ENCODE peak calls at places on chromosomes 11 and 22, in ten cellular contexts. Q, L, V, K, I, N, G, J, U and B are unnamed samples. For H3K27me3, the result is how much of the 10 kb centered on the place peaks cover.

GRCh38 chr11:75536786-75537629 is 11.3 kb upstream of the GDPD5 start:
- DNase-seq in N (no peak), U (no peak), Q (no peak), L (no peak), G (no peak), K (no peak), I (no peak), V (peak), J (no peak), B (no peak)

GRCh38 chr11:67457453-67457852 is 2.3 kb downstream of the CABP4 start:
- DNase-seq in I (no peak), L (no peak), G (no peak), J (no peak), V (no peak), N (no peak), Q (no peak), U (no peak), K (no peak), B (peak)

GRCh38 chr11:117606807-117607206 is 190.2 kb downstream of the DSCAML1 start:
- DNase-seq in J (no peak), K (no peak), N (no peak), Q (no peak), U (no peak), G (no peak), I (no peak), V (no peak), L (no peak), B (no peak)

GRCh38 chr11:17468094-17468493 is 8.6 kb downstream of the ABCC8 start:
- DNase-seq in J (no peak), N (no peak), G (no peak), V (no peak), U (no peak), I (no peak), Q (no peak), K (no peak), L (no peak), B (no peak)

GRCh38 chr22:46581580-46582244 is 38.5 kb upstream of the GRAMD4 start:
- DNase-seq in Q (peak), N (no peak), K (peak), U (no peak), G (no peak), V (no peak), I (no peak), L (no peak), J (no peak), B (peak)

GRCh38 chr11:61776561-61777075 is 15.8 kb downstream of the TMEM258 start:
- DNase-seq in K (peak), J (peak), V (peak), L (peak), Q (peak), G (peak), N (no peak), I (peak), U (peak), B (no peak)

GRCh38 chr11:70225629-70226582 is 22.8 kb downstream of the FADD start:
- DNase-seq in L (peak), U (no peak), N (no peak), V (no peak), I (no peak), J (no peak), G (no peak), Q (peak), K (peak), B (no peak)

GRCh38 chr11:61023086-61024035 is 51.9 kb downstream of the CD6 start:
- DNase-seq in K (no peak), V (no peak), U (no peak), G (no peak), I (no peak), N (no peak), Q (peak), L (peak), J (no peak), B (peak)

GRCh38 chr22:30397656-30398635 is 1.1 kb downstream of the SEC14L2 start:
- DNase-seq in V (no peak), Q (no peak), I (no peak), K (no peak), U (no peak), L (no peak), G (peak), N (no peak), J (no peak), B (no peak)

GRCh38 chr11:33802414-33802950 is 28.2 kb upstream of the FBXO3 start:
- DNase-seq in J (peak), U (peak), K (peak), Q (peak), V (peak), L (peak), I (peak), N (no peak), G (peak), B (peak)

GRCh38 chr11:126476256-126476970 is 120.9 kb downstream of the ST3GAL4 start:
- DNase-seq in V (no peak), L (no peak), G (peak), N (no peak), U (no peak), J (no peak), Q (no peak), I (no peak), K (no peak), B (no peak)

GRCh38 chr22:26751217-26751616 is 93.8 kb downstream of the MIAT start:
- DNase-seq in G (no peak), U (peak), K (no peak), N (no peak), J (no peak), L (no peak), I (no peak), V (peak), Q (no peak), B (no peak)

GRCh38 chr22:17910561-17911311 is 113.6 kb downstream of the MICAL3 start:
- DNase-seq in V (peak), Q (peak), K (peak), L (no peak), G (peak), N (no peak), U (no peak), I (peak), J (no peak), B (peak)

GRCh38 chr11:76735218-76735480 is 48.0 kb upstream of the TSKU start:
- DNase-seq in G (no peak), L (no peak), Q (no peak), J (no peak), N (no peak), V (peak), I (no peak), U (no peak), K (no peak), B (no peak)

GRCh38 chr11:2771758-2772466 is 72.1 kb upstream of the KCNQ1OT1 start:
- DNase-seq in J (no peak), V (no peak), I (peak), U (no peak), L (peak), K (no peak), Q (no peak), G (no peak), N (peak), B (peak)

GRCh38 chr11:77819921-77820564 is 479 bp downstream of the RSF1 start:
- DNase-seq in G (peak), Q (peak), V (peak), N (no peak), J (peak), I (peak), L (peak), K (peak), U (peak), B (peak)

GRCh38 chr11:33869511-33870422 is 22.1 kb downstream of the LMO2 start:
- DNase-seq in G (peak), U (no peak), L (no peak), I (no peak), V (peak), Q (peak), N (no peak), K (no peak), J (no peak), B (no peak)

GRCh38 chr11:76592025-76592914 is 78.3 kb downstream of the LRRC32 start:
- DNase-seq in U (no peak), Q (no peak), J (no peak), V (no peak), K (no peak), I (no peak), L (no peak), G (no peak), N (peak), B (no peak)

GRCh38 chr22:49623176-49623575 is 204.5 kb downstream of the BRD1 start:
- DNase-seq in Q (no peak), U (no peak), K (no peak), G (no peak), I (no peak), N (no peak), J (no peak), V (no peak), L (no peak), B (no peak)

GRCh38 chr11:123202155-123202714 is 7.2 kb upstream of the CLMP start:
- DNase-seq in Q (peak), L (no peak), V (no peak), I (no peak), N (no peak), G (peak), K (no peak), J (no peak), U (no peak), B (peak)

GRCh38 chr22:41078975-41079374 is 13.4 kb upstream of the EP300 start:
- DNase-seq in G (no peak), K (no peak), I (no peak), N (no peak), V (no peak), L (no peak), Q (no peak), U (no peak), J (no peak), B (no peak)

GRCh38 chr11:116112031-116112935 is 608.1 kb upstream of the CADM1 start:
- DNase-seq in N (no peak), J (no peak), Q (no peak), I (no peak), K (no peak), V (no peak), L (no peak), G (no peak), U (no peak), B (no peak)

GRCh38 chr11:19055905-19056304 is 4.6 kb downstream of the MRGPRX2 start:
- DNase-seq in Q (no peak), U (no peak), L (no peak), V (no peak), N (no peak), K (no peak), I (no peak), G (no peak), J (no peak), B (no peak)

GRCh38 chr22:44685384-44686056 is 16.5 kb upstream of the PRR5 start:
- DNase-seq in I (no peak), U (no peak), N (no peak), Q (peak), V (peak), J (no peak), L (peak), K (no peak), G (peak), B (no peak)

GRCh38 chr22:19429950-19430889 is 1.3 kb downstream of the HIRA start:
- DNase-seq in L (peak), N (no peak), Q (peak), K (no peak), U (no peak), V (peak), J (peak), I (peak), G (peak), B (no peak)

GRCh38 chr22:26045051-26045450 is 124.2 kb upstream of the SEZ6L start:
- DNase-seq in J (no peak), U (no peak), V (no peak), Q (no peak), K (no peak), G (no peak), I (no peak), L (no peak), N (no peak), B (no peak)

GRCh38 chr11:66429983-66430602 is 8.6 kb downstream of the MRPL11 start:
- DNase-seq in L (peak), J (peak), U (peak), Q (peak), K (peak), I (peak), N (peak), V (peak), G (peak), B (peak)

GRCh38 chr11:72587696-72588095 is 86.5 kb downstream of the PDE2A start:
- DNase-seq in K (no peak), Q (no peak), N (no peak), V (no peak), L (no peak), U (no peak), I (peak), G (no peak), J (no peak), B (peak)
- H3K27me3 ChIP-seq in K (under half), Q (half or more), N (half or more), V (under half), L (under half), U (half or more), I (under half), G (under half), J (under half), B (under half)

GRCh38 chr11:13831707-13832106 is 130.8 kb upstream of the SPON1 start:
- DNase-seq in Q (no peak), N (no peak), I (no peak), V (no peak), U (no peak), K (no peak), J (no peak), L (no peak), G (no peak), B (no peak)
- TF ChIP-seq EP300 in Q (no peak), N (no peak), I (no peak), V (no peak), U (no peak), K (no peak), J (no peak), L (no peak), G (no peak), B (no peak)

DNA sequence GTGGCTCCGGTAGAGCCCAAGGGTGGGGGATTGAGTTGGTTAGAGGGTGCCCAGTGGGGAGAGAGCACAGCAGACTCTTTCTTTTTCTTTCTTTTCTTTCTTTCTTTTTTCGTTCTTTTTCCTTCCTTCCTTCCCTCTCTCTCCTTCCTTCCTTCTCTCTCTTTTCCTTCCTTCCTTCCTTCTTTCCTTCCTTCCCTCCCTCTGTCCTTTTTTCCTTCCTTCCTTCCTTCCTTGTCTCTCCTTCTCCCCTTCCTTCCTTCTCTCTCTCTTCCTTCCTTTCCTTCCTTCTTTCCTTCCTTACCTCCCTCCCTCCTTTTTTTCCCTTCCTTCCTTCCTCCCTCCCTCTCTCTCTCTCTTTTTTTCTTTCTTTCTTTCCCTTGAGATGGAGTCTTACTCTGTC is 4.8 kb upstream of the ALX4 start:
- DNase-seq in N (no peak), Q (no peak), G (no peak), K (no peak), L (no peak), U (no peak), I (no peak), V (no peak), J (no peak), B (no peak)
- H3K27me3 ChIP-seq in N (half or more), Q (half or more), G (half or more), K (under half), L (half or more), U (half or more), I (under half), V (under half), J (under half), B (half or more)

DNA sequence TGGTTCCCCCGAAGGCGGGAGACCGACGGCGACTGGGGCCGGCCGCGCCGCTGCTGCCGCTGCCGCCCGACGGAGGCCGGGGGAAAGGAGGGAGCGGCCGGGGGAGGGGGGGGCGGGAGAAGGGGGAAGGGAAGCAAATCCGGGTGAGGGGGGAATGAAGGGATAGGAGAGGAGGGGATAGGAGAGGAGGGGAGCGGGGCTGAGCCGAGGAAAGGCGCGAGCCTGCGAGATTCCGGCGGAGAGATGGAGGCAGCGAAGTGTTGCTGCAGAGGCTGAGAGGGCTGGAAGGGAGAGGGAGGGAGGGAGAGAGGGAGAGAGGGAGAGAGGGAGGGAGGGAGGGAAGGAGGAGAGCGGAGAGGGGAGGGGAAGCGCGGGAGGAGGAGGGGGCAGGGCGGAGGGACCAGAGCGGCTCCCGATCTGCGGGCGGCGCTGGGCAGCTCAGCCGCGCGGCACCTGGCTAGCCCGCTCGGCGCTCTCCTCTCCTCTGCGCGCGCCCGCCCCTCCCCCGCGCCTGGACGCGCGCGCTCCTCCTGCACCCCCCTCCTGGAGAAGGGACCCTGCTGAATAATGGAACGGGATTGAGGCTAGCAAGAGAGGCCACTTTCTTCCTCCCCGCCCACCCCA is 52.4 kb downstream of the SLC22A12 start:
- DNase-seq in N (no peak), G (peak), L (no peak), Q (no peak), U (no peak), J (no peak), I (peak), K (no peak), V (peak), B (peak)
- TF ChIP-seq EP300 in N (no peak), G (no peak), L (no peak), Q (no peak), U (no peak), J (no peak), I (no peak), K (no peak), V (no peak), B (no peak)

GRCh38 chr11:1640076-1640946 is 10.7 kb downstream of the KRTAP5-5 start:
- DNase-seq in N (no peak), I (no peak), K (no peak), J (peak), Q (peak), G (peak), U (peak), V (peak), L (peak), B (peak)

GRCh38 chr11:1642288-1643145 is 12.9 kb downstream of the KRTAP5-5 start:
- DNase-seq in Q (no peak), I (no peak), L (no peak), J (no peak), G (no peak), K (no peak), V (no peak), U (no peak), N (no peak), B (peak)

GRCh38 chr11:1639666-1640065 is 10.1 kb downstream of the KRTAP5-5 start:
- DNase-seq in K (no peak), I (no peak), V (no peak), L (no peak), J (no peak), N (no peak), U (no peak), Q (no peak), G (no peak), B (peak)

GRCh38 chr11:1639102-1639620 is 9.6 kb downstream of the KRTAP5-5 start:
- DNase-seq in K (no peak), J (no peak), V (no peak), Q (peak), L (peak), U (no peak), I (no peak), N (no peak), G (peak), B (peak)

GRCh38 chr11:1641096-1641495 is 11.5 kb downstream of the KRTAP5-5 start:
- DNase-seq in K (no peak), U (no peak), J (no peak), I (no peak), V (no peak), Q (no peak), L (no peak), N (no peak), G (no peak), B (peak)
- H3K27me3 ChIP-seq in K (under half), U (under half), J (under half), I (under half), V (under half), Q (under half), L (under half), N (half or more), G (under half), B (under half)

GRCh38 chr11:270451-271208 is 7.6 kb upstream of the NLRP6 start:
- DNase-seq in U (no peak), K (no peak), L (no peak), Q (no peak), G (no peak), J (no peak), V (no peak), I (no peak), N (peak), B (no peak)

GRCh38 chr11:271316-271715 is 6.9 kb upstream of the NLRP6 start:
- DNase-seq in U (no peak), K (no peak), G (no peak), N (peak), J (no peak), V (no peak), L (no peak), I (no peak), Q (no peak), B (no peak)

GRCh38 chr11:267491-267994 is 10.7 kb upstream of the NLRP6 start:
- DNase-seq in J (no peak), U (no peak), V (peak), N (peak), G (no peak), I (no peak), L (peak), Q (peak), K (peak), B (peak)

GRCh38 chr11:269146-269890 is 8.9 kb upstream of the NLRP6 start:
- DNase-seq in K (peak), J (peak), I (no peak), G (no peak), N (peak), V (peak), Q (no peak), U (no peak), L (no peak), B (no peak)

GRCh38 chr11:266676-267439 is 11.3 kb upstream of the NLRP6 start:
- DNase-seq in I (no peak), G (no peak), K (peak), N (peak), J (no peak), V (peak), L (no peak), Q (no peak), U (no peak), B (no peak)
- TF ChIP-seq EP300 in I (no peak), G (no peak), K (no peak), N (no peak), J (no peak), V (no peak), L (no peak), Q (no peak), U (no peak), B (no peak)